ENCODE peak calls at places on chromosomes 5 and 9, in five cellular contexts. W, D, T, C and U are unnamed samples.

GRCh38 chr5:54655761-54656160 is 138.2 kb downstream of the SNX18 start:
- DNase-seq in W (no peak), D (no peak), T (no peak), C (no peak), U (no peak)

GRCh38 chr5:149429839-149430721 is 51.0 kb upstream of the IL17B start:
- DNase-seq in W (peak), D (no peak), T (no peak), C (no peak), U (peak)

GRCh38 chr5:73030995-73031394 is 75.2 kb downstream of the FCHO2 start:
- DNase-seq in W (no peak), D (peak), T (no peak), C (peak), U (peak)

GRCh38 chr9:16368425-16369087 is 501.9 kb downstream of the BNC2 start:
- DNase-seq in W (no peak), D (peak), T (no peak), C (no peak), U (peak)

GRCh38 chr9:89941875-89942274 is 337.1 kb downstream of the GADD45G start:
- DNase-seq in W (no peak), D (no peak), T (peak), C (peak), U (peak)

GRCh38 chr9:137774775-137775386 is 102.7 kb upstream of the CACNA1B start:
- DNase-seq in W (no peak), D (no peak), T (peak), C (no peak), U (no peak)

GRCh38 chr9:2271426-2271825 is 256.3 kb downstream of the SMARCA2 start:
- DNase-seq in W (no peak), D (no peak), T (no peak), C (peak), U (peak)

GRCh38 chr9:37381094-37381741 is 41.3 kb upstream of the GRHPR start:
- DNase-seq in W (no peak), D (no peak), T (no peak), C (no peak), U (no peak)

GRCh38 chr5:107570805-107571531 is 99.8 kb downstream of the EFNA5 start:
- DNase-seq in W (no peak), D (no peak), T (peak), C (no peak), U (peak)

GRCh38 chr5:25056846-25057245 is 412.1 kb upstream of the CDH10 start:
- DNase-seq in W (no peak), D (no peak), T (no peak), C (no peak), U (no peak)

GRCh38 chr9:128419061-128419925 is 1.4 kb upstream of the CERCAM start:
- DNase-seq in W (no peak), D (no peak), T (peak), C (peak), U (peak)

GRCh38 chr9:107750741-107751521 is 261.4 kb upstream of the KLF4 start:
- DNase-seq in W (peak), D (peak), T (no peak), C (no peak), U (peak)

GRCh38 chr9:119963798-119964372 is 594.6 kb upstream of the BRINP1 start:
- DNase-seq in W (peak), D (peak), T (no peak), C (no peak), U (peak)

GRCh38 chr5:25568989-25569625 is 924.3 kb upstream of the CDH10 start:
- DNase-seq in W (no peak), D (no peak), T (no peak), C (no peak), U (no peak)

GRCh38 chr9:34346873-34347799 is 17.8 kb downstream of the NUDT2 start:
- DNase-seq in W (no peak), D (no peak), T (no peak), C (no peak), U (no peak)

GRCh38 chr9:109411818-109412352 is 86.2 kb downstream of the PTPN3 start:
- DNase-seq in W (no peak), D (peak), T (no peak), C (peak), U (peak)

GRCh38 chr9:8733096-8733954 is 933.7 kb upstream of the DMAC1 start:
- DNase-seq in W (peak), D (no peak), T (peak), C (peak), U (no peak)

GRCh38 chr9:132794730-132795380 is 83.2 kb downstream of the AK8 start:
- DNase-seq in W (no peak), D (no peak), T (peak), C (no peak), U (no peak)

GRCh38 chr9:88503845-88504764 is 30.9 kb upstream of the NXNL2 start:
- DNase-seq in W (no peak), D (no peak), T (no peak), C (no peak), U (no peak)

GRCh38 chr5:156411131-156411727 is 84.3 kb downstream of the SGCD start:
- DNase-seq in W (no peak), D (peak), T (no peak), C (no peak), U (no peak)

GRCh38 chr9:81776834-81777233 is 87.5 kb upstream of the TLE1 start:
- DNase-seq in W (no peak), D (no peak), T (peak), C (no peak), U (peak)

GRCh38 chr5:135547590-135548254 is 12.0 kb upstream of the NEUROG1 start:
- DNase-seq in W (no peak), D (no peak), T (peak), C (no peak), U (no peak)

GRCh38 chr5:171221931-171222330 is 87.1 kb upstream of the TLX3 start:
- DNase-seq in W (no peak), D (no peak), T (no peak), C (no peak), U (no peak)

GRCh38 chr9:74848150-74848525 is 39.6 kb downstream of the TRPM6 start:
- DNase-seq in W (no peak), D (no peak), T (no peak), C (no peak), U (peak)

GRCh38 chr5:31270396-31270795 is 76.9 kb downstream of the CDH6 start:
- DNase-seq in W (no peak), D (no peak), T (peak), C (peak), U (no peak)

GRCh38 chr9:137880160-137880975 is 2.8 kb downstream of the CACNA1B start:
- DNase-seq in W (no peak), D (no peak), T (no peak), C (no peak), U (no peak)

GRCh38 chr9:16202913-16203734 is 650.3 kb downstream of the CCDC171 start:
- DNase-seq in W (no peak), D (peak), T (no peak), C (no peak), U (peak)

GRCh38 chr5:14534773-14535172 is 46.8 kb upstream of the OTULINL start:
- DNase-seq in W (no peak), D (no peak), T (peak), C (no peak), U (no peak)

GRCh38 chr9:111036946-111037743 is 1.1 kb downstream of the LPAR1 start:
- DNase-seq in W (no peak), D (no peak), T (peak), C (no peak), U (peak)

GRCh38 chr5:132525299-132525724 is 18.0 kb downstream of the IL5 start:
- DNase-seq in W (no peak), D (no peak), T (no peak), C (no peak), U (no peak)